ENCODE peak calls at places on chromosomes 7 and 10, in seven cellular contexts. One of them, this sample, is unnamed.
A peak's percentile ranks its signal among the peaks of the same experiment; 100 is the strongest.

GRCh38 chr10:13074562-13075451 is 25.2 kb upstream of the OPTN start:
- DNase-seq in K562: peak; percentile 71
- DNase-seq in SK-N-SH: peak; percentile 83
- DNase-seq in GM12878: no peak
- DNase-seq in H1: peak; percentile 25
- DNase-seq in HCT116: peak; percentile 53
- DNase-seq in HepG2: peak; percentile 30
- DNase-seq in this sample: peak; percentile 78

GRCh38 chr10:14562615-14563214 is 212.0 kb downstream of the FAM107B start:
- DNase-seq in K562: no peak
- DNase-seq in SK-N-SH: no peak
- DNase-seq in GM12878: no peak
- DNase-seq in H1: no peak
- DNase-seq in HCT116: no peak
- DNase-seq in HepG2: no peak
- DNase-seq in this sample: no peak

GRCh38 chr10:97131702-97132101 is 54.1 kb downstream of the SLIT1 start:
- DNase-seq in K562: no peak
- DNase-seq in SK-N-SH: no peak
- DNase-seq in GM12878: no peak
- DNase-seq in H1: no peak
- DNase-seq in HCT116: no peak
- DNase-seq in HepG2: no peak
- DNase-seq in this sample: no peak

GRCh38 chr7:18685961-18686360 is 190.4 kb downstream of the HDAC9 start:
- DNase-seq in K562: no peak
- DNase-seq in SK-N-SH: no peak
- DNase-seq in GM12878: no peak
- DNase-seq in H1: no peak
- DNase-seq in HCT116: no peak
- DNase-seq in HepG2: no peak
- DNase-seq in this sample: no peak

GRCh38 chr7:18901881-18902280 is 215.6 kb downstream of the TWIST1 start:
- DNase-seq in K562: no peak
- DNase-seq in SK-N-SH: no peak
- DNase-seq in GM12878: no peak
- DNase-seq in H1: no peak
- DNase-seq in HCT116: no peak
- DNase-seq in HepG2: no peak
- DNase-seq in this sample: no peak

GRCh38 chr10:103620357-103620749 is 126.8 kb downstream of the NEURL1 start:
- DNase-seq in K562: no peak
- DNase-seq in SK-N-SH: no peak
- DNase-seq in GM12878: no peak
- DNase-seq in H1: no peak
- DNase-seq in HCT116: no peak
- DNase-seq in HepG2: no peak
- DNase-seq in this sample: no peak

GRCh38 chr7:27091125-27091524 is 4.7 kb downstream of the HOXA1 start:
- DNase-seq in K562: no peak
- DNase-seq in SK-N-SH: no peak
- DNase-seq in GM12878: no peak
- DNase-seq in H1: no peak
- DNase-seq in HCT116: no peak
- DNase-seq in HepG2: peak; percentile 65
- DNase-seq in this sample: peak; percentile 75

GRCh38 chr10:94546616-94547175 is 1.1 kb downstream of the HELLS start:
- DNase-seq in K562: no peak
- DNase-seq in SK-N-SH: peak; percentile 15
- DNase-seq in GM12878: peak; percentile 7
- DNase-seq in H1: no peak
- DNase-seq in HCT116: no peak
- DNase-seq in HepG2: no peak
- DNase-seq in this sample: no peak

GRCh38 chr7:76396039-76396732 is 13.3 kb downstream of the SSC4D start:
- DNase-seq in K562: no peak
- DNase-seq in SK-N-SH: no peak
- DNase-seq in GM12878: no peak
- DNase-seq in H1: no peak
- DNase-seq in HCT116: no peak
- DNase-seq in HepG2: no peak
- DNase-seq in this sample: no peak

GRCh38 chr7:159102681-159103381 is 41.8 kb downstream of the VIPR2 start:
- DNase-seq in K562: no peak
- DNase-seq in SK-N-SH: peak; percentile 61
- DNase-seq in GM12878: no peak
- DNase-seq in H1: no peak
- DNase-seq in HCT116: no peak
- DNase-seq in HepG2: no peak
- DNase-seq in this sample: no peak

GRCh38 chr10:124990671-124991625 is 49.0 kb downstream of the ZRANB1 start:
- DNase-seq in K562: no peak
- DNase-seq in SK-N-SH: no peak
- DNase-seq in GM12878: no peak
- DNase-seq in H1: no peak
- DNase-seq in HCT116: no peak
- DNase-seq in HepG2: no peak
- DNase-seq in this sample: no peak

GRCh38 chr10:50367732-50368131 is 116.4 kb upstream of the ASAH2 start:
- DNase-seq in K562: peak; percentile 55
- DNase-seq in SK-N-SH: peak; percentile 33
- DNase-seq in GM12878: no peak
- DNase-seq in H1: no peak
- DNase-seq in HCT116: peak; percentile 31
- DNase-seq in HepG2: peak; percentile 35
- DNase-seq in this sample: peak; percentile 66

GRCh38 chr10:43394868-43395267 is 14.1 kb downstream of the HNRNPF start:
- DNase-seq in K562: peak; percentile 23
- DNase-seq in SK-N-SH: no peak
- DNase-seq in GM12878: no peak
- DNase-seq in H1: no peak
- DNase-seq in HCT116: no peak
- DNase-seq in HepG2: no peak
- DNase-seq in this sample: no peak

GRCh38 chr10:47276576-47277351 is 23.2 kb upstream of the GDF10 start:
- DNase-seq in K562: no peak
- DNase-seq in SK-N-SH: no peak
- DNase-seq in GM12878: no peak
- DNase-seq in H1: no peak
- DNase-seq in HCT116: no peak
- DNase-seq in HepG2: no peak
- DNase-seq in this sample: no peak

GRCh38 chr10:4561301-4561700 is 264.7 kb upstream of the AKR1E2 start:
- DNase-seq in K562: no peak
- DNase-seq in SK-N-SH: no peak
- DNase-seq in GM12878: no peak
- DNase-seq in H1: no peak
- DNase-seq in HCT116: no peak
- DNase-seq in HepG2: no peak
- DNase-seq in this sample: no peak

GRCh38 chr7:33716581-33717477 is 188.5 kb upstream of the BMPER start:
- DNase-seq in K562: no peak
- DNase-seq in SK-N-SH: no peak
- DNase-seq in GM12878: no peak
- DNase-seq in H1: no peak
- DNase-seq in HCT116: peak; percentile 54
- DNase-seq in HepG2: peak; percentile 33
- DNase-seq in this sample: peak; percentile 45

GRCh38 chr7:11216276-11216675 is 242.6 kb downstream of the PHF14 start:
- DNase-seq in K562: no peak
- DNase-seq in SK-N-SH: no peak
- DNase-seq in GM12878: no peak
- DNase-seq in H1: no peak
- DNase-seq in HCT116: no peak
- DNase-seq in HepG2: no peak
- DNase-seq in this sample: no peak

GRCh38 chr7:131636092-131636491 is 79.7 kb upstream of the PODXL start:
- DNase-seq in K562: no peak
- DNase-seq in SK-N-SH: no peak
- DNase-seq in GM12878: no peak
- DNase-seq in H1: no peak
- DNase-seq in HCT116: no peak
- DNase-seq in HepG2: no peak
- DNase-seq in this sample: no peak

GRCh38 chr7:75732764-75733630 is 5.7 kb downstream of the HIP1 start:
- DNase-seq in K562: peak; percentile 51
- DNase-seq in SK-N-SH: peak; percentile 35
- DNase-seq in GM12878: no peak
- DNase-seq in H1: no peak
- DNase-seq in HCT116: peak; percentile 22
- DNase-seq in HepG2: no peak
- DNase-seq in this sample: no peak

GRCh38 chr7:132112111-132112510 is 464.2 kb downstream of the PLXNA4 start:
- DNase-seq in K562: no peak
- DNase-seq in SK-N-SH: no peak
- DNase-seq in GM12878: no peak
- DNase-seq in H1: no peak
- DNase-seq in HCT116: no peak
- DNase-seq in HepG2: no peak
- DNase-seq in this sample: no peak

GRCh38 chr7:107167483-107168232 is 1.1 kb upstream of the HBP1 start:
- DNase-seq in K562: peak; percentile 59
- DNase-seq in SK-N-SH: peak; percentile 52
- DNase-seq in GM12878: no peak
- DNase-seq in H1: no peak
- DNase-seq in HCT116: peak; percentile 61
- DNase-seq in HepG2: peak; percentile 74
- DNase-seq in this sample: peak; percentile 80

GRCh38 chr7:78296036-78296435 is 497.5 kb downstream of the PHTF2 start:
- DNase-seq in K562: no peak
- DNase-seq in SK-N-SH: no peak
- DNase-seq in GM12878: no peak
- DNase-seq in H1: no peak
- DNase-seq in HCT116: no peak
- DNase-seq in HepG2: no peak
- DNase-seq in this sample: no peak
- TF ChIP-seq JUND in K562: no peak
- TF ChIP-seq JUND in SK-N-SH: no peak
- TF ChIP-seq JUND in GM12878: no peak
- TF ChIP-seq JUND in H1: no peak
- TF ChIP-seq JUND in HCT116: no peak
- TF ChIP-seq JUND in HepG2: no peak
- TF ChIP-seq JUND in this sample: no peak

GRCh38 chr7:143255564-143255963 is 7.7 kb upstream of the GSTK1 start:
- DNase-seq in K562: no peak
- DNase-seq in SK-N-SH: no peak
- DNase-seq in GM12878: no peak
- DNase-seq in H1: no peak
- DNase-seq in HCT116: no peak
- DNase-seq in HepG2: no peak
- DNase-seq in this sample: no peak

GRCh38 chr7:143258830-143259229 is 4.4 kb upstream of the GSTK1 start:
- DNase-seq in K562: no peak
- DNase-seq in SK-N-SH: no peak
- DNase-seq in GM12878: peak; percentile 20
- DNase-seq in H1: no peak
- DNase-seq in HCT116: no peak
- DNase-seq in HepG2: no peak
- DNase-seq in this sample: no peak

GRCh38 chr7:143256325-143256724 is 6.9 kb upstream of the GSTK1 start:
- DNase-seq in K562: peak; percentile 63
- DNase-seq in SK-N-SH: no peak
- DNase-seq in GM12878: no peak
- DNase-seq in H1: no peak
- DNase-seq in HCT116: no peak
- DNase-seq in HepG2: no peak
- DNase-seq in this sample: no peak

GRCh38 chr7:143256932-143257331 is 6.3 kb upstream of the GSTK1 start:
- DNase-seq in K562: peak; percentile 76
- DNase-seq in SK-N-SH: no peak
- DNase-seq in GM12878: peak; percentile 16
- DNase-seq in H1: no peak
- DNase-seq in HCT116: no peak
- DNase-seq in HepG2: no peak
- DNase-seq in this sample: no peak

GRCh38 chr7:143257501-143257900 is 5.7 kb upstream of the GSTK1 start:
- DNase-seq in K562: peak; percentile 34
- DNase-seq in SK-N-SH: no peak
- DNase-seq in GM12878: no peak
- DNase-seq in H1: no peak
- DNase-seq in HCT116: no peak
- DNase-seq in HepG2: no peak
- DNase-seq in this sample: no peak
- TF ChIP-seq JUND in K562: peak; percentile 67
- TF ChIP-seq JUND in SK-N-SH: no peak
- TF ChIP-seq JUND in GM12878: no peak
- TF ChIP-seq JUND in H1: no peak
- TF ChIP-seq JUND in HCT116: peak; percentile 34
- TF ChIP-seq JUND in HepG2: no peak
- TF ChIP-seq JUND in this sample: no peak

GRCh38 chr7:1578513-1578912 is 8.7 kb upstream of the PSMG3 start:
- DNase-seq in K562: no peak
- DNase-seq in SK-N-SH: no peak
- DNase-seq in GM12878: no peak
- DNase-seq in H1: no peak
- DNase-seq in HCT116: no peak
- DNase-seq in HepG2: no peak
- DNase-seq in this sample: no peak
- TF ChIP-seq JUND in K562: no peak
- TF ChIP-seq JUND in SK-N-SH: no peak
- TF ChIP-seq JUND in GM12878: no peak
- TF ChIP-seq JUND in H1: no peak
- TF ChIP-seq JUND in HCT116: no peak
- TF ChIP-seq JUND in HepG2: no peak
- TF ChIP-seq JUND in this sample: no peak

DNA sequence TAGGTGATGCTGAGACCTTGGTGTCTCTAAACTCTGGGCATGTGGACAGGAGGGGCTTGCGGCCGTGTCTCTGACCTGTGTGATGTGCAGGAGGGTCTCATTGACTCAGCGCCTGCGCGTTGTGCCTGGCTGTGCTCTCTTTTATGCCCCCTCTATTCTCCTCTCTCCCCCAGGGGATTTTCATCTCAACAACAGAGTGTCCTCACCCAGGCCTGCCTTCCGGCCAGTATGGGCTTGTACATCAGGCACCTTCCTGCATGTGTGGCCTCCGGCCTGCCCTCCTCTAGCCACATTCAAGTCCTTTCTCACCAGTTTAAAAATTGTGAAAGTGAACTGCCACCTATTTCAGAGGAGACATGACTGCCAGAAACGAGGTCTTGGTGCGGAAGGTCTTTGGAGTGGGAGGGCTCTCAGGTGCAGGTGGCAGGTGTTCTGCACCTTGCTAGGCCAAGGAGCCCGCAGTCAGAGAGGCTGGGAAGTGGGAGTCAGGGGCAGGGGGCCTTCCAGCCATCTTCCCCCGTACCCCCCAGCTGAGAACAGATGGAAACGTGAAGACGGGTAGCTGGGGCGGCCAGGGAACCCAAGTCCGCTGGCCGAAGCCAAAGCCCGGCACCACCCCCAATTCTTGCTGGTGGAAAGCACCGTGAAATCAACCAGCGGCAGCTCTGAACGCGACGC is 531 bp upstream of the INTS15 start:
- DNase-seq in K562: no peak
- DNase-seq in SK-N-SH: no peak
- DNase-seq in GM12878: no peak
- DNase-seq in H1: no peak
- DNase-seq in HCT116: no peak
- DNase-seq in HepG2: no peak
- DNase-seq in this sample: no peak
- TF ChIP-seq JUND in K562: no peak
- TF ChIP-seq JUND in SK-N-SH: no peak
- TF ChIP-seq JUND in GM12878: no peak
- TF ChIP-seq JUND in H1: no peak
- TF ChIP-seq JUND in HCT116: no peak
- TF ChIP-seq JUND in HepG2: no peak
- TF ChIP-seq JUND in this sample: no peak

This sample was measured in T47D.